ENCODE peak calls at places on chromosome 12, in ten cellular contexts. F, D, K, R, Y, Z, W, S, J and E are unnamed samples.

GRCh38 chr12:104634044-104634443 is 177.3 kb downstream of the CHST11 start:
- DNase-seq in S (no peak), F (no peak), J (no peak), K (no peak), Z (no peak), D (no peak), Y (no peak), W (no peak), R (no peak), E (no peak)

GRCh38 chr12:47882796-47883546 is 21.8 kb downstream of the VDR start:
- DNase-seq in K (no peak), Y (no peak), Z (peak), D (no peak), S (no peak), F (no peak), J (peak), W (no peak), R (no peak), E (peak)

GRCh38 chr12:94186461-94187237 is 38.3 kb downstream of the PLXNC1 start:
- DNase-seq in S (peak), W (no peak), Y (no peak), R (peak), F (peak), Z (no peak), K (no peak), D (no peak), J (no peak), E (no peak)

GRCh38 chr12:118404876-118405521 is 28.6 kb downstream of the SUDS3 start:
- DNase-seq in W (peak), Y (peak), F (peak), S (peak), D (peak), K (peak), R (peak), Z (peak), J (no peak), E (peak)

GRCh38 chr12:131468206-131468605 is 242.7 kb upstream of the SFSWAP start:
- DNase-seq in W (no peak), K (no peak), D (no peak), F (no peak), Z (no peak), R (no peak), Y (no peak), J (no peak), S (no peak), E (no peak)

GRCh38 chr12:74538491-74539258 is 1.0 kb downstream of the ATXN7L3B start:
- DNase-seq in W (no peak), R (peak), K (peak), Z (peak), F (peak), D (peak), Y (no peak), J (no peak), S (no peak), E (peak)

GRCh38 chr12:81255456-81255855 is 177.6 kb downstream of the ACSS3 start:
- DNase-seq in Y (no peak), Z (no peak), D (no peak), K (no peak), J (no peak), R (no peak), S (no peak), F (no peak), W (no peak), E (no peak)

GRCh38 chr12:28026701-28027100 is 54.2 kb upstream of the PTHLH start:
- DNase-seq in Z (no peak), R (no peak), K (no peak), F (no peak), J (no peak), W (no peak), S (no peak), Y (no peak), D (no peak), E (no peak)

GRCh38 chr12:34208331-34209258 is 186.3 kb downstream of the ALG10 start:
- DNase-seq in K (no peak), J (no peak), S (no peak), W (no peak), Y (no peak), R (no peak), D (no peak), Z (no peak), F (no peak), E (no peak)

GRCh38 chr12:76866146-76866545 is 12.7 kb downstream of the CSRP2 start:
- DNase-seq in Y (no peak), W (no peak), D (no peak), J (no peak), S (no peak), Z (no peak), F (no peak), K (no peak), R (peak), E (no peak)

GRCh38 chr12:116955382-116956021 is 44.8 kb downstream of the FBXW8 start:
- DNase-seq in Y (no peak), W (no peak), J (no peak), S (no peak), K (no peak), R (peak), F (no peak), Z (no peak), D (peak), E (peak)

GRCh38 chr12:123141615-123142517 is 9.0 kb downstream of the PITPNM2 start:
- DNase-seq in Y (no peak), D (no peak), K (no peak), S (peak), R (peak), F (peak), J (no peak), Z (no peak), W (no peak), E (no peak)

GRCh38 chr12:10366875-10367274 is 23.0 kb downstream of the KLRK1 start:
- DNase-seq in R (no peak), K (no peak), F (peak), S (no peak), W (no peak), Z (no peak), J (no peak), Y (no peak), D (peak), E (peak)

GRCh38 chr12:130429656-130430505 is 92.2 kb downstream of the PIWIL1 start:
- DNase-seq in J (no peak), F (no peak), D (no peak), R (peak), S (no peak), Y (no peak), K (no peak), W (no peak), Z (no peak), E (no peak)

GRCh38 chr12:121452356-121453021 is 52.6 kb downstream of the RNF34 start:
- DNase-seq in Z (no peak), J (no peak), R (no peak), W (no peak), Y (no peak), S (no peak), D (no peak), F (no peak), K (no peak), E (no peak)

GRCh38 chr12:115204957-115205754 is 521.2 kb upstream of the TBX3 start:
- DNase-seq in F (no peak), W (no peak), S (no peak), D (no peak), R (no peak), Z (no peak), K (no peak), J (no peak), Y (no peak), E (no peak)

GRCh38 chr12:29662737-29663323 is 120.9 kb downstream of the TMTC1 start:
- DNase-seq in K (no peak), Z (no peak), W (no peak), Y (no peak), J (no peak), F (peak), R (no peak), S (no peak), D (no peak), E (no peak)